ENCODE peak calls at places on chromosomes 12 and 14, in six cellular contexts. One of them, this sample, is unnamed.

GRCh38 chr14:69650948-69651369 is 39.6 kb downstream of the SUSD6 start:
- DNase-seq in heart right ventricle: no peak
- DNase-seq in endodermal cell: peak
- DNase-seq in astrocyte of the spinal cord: no peak
- DNase-seq in hepatocyte: no peak
- DNase-seq in tibial nerve: no peak
- DNase-seq in this sample: peak

GRCh38 chr14:99515301-99516155 is 34.3 kb downstream of the CCNK start:
- DNase-seq in heart right ventricle: no peak
- DNase-seq in endodermal cell: no peak
- DNase-seq in astrocyte of the spinal cord: no peak
- DNase-seq in hepatocyte: peak
- DNase-seq in tibial nerve: no peak
- DNase-seq in this sample: no peak

GRCh38 chr12:104357431-104357952 is 54.0 kb downstream of the EID3 start:
- DNase-seq in heart right ventricle: no peak
- DNase-seq in endodermal cell: peak
- DNase-seq in astrocyte of the spinal cord: no peak
- DNase-seq in hepatocyte: no peak
- DNase-seq in tibial nerve: no peak
- DNase-seq in this sample: no peak

GRCh38 chr12:31749024-31749704 is 20.3 kb upstream of the AMN1 start:
- DNase-seq in heart right ventricle: peak
- DNase-seq in endodermal cell: peak
- DNase-seq in astrocyte of the spinal cord: peak
- DNase-seq in hepatocyte: peak
- DNase-seq in tibial nerve: peak
- DNase-seq in this sample: peak

GRCh38 chr12:93015970-93016751 is 87.1 kb upstream of the EEA1 start:
- DNase-seq in heart right ventricle: no peak
- DNase-seq in endodermal cell: no peak
- DNase-seq in astrocyte of the spinal cord: peak
- DNase-seq in hepatocyte: peak
- DNase-seq in tibial nerve: no peak
- DNase-seq in this sample: peak

GRCh38 chr14:64234877-64235651 is 59.1 kb downstream of the ESR2 start:
- DNase-seq in heart right ventricle: no peak
- DNase-seq in endodermal cell: peak
- DNase-seq in astrocyte of the spinal cord: peak
- DNase-seq in hepatocyte: no peak
- DNase-seq in tibial nerve: no peak
- DNase-seq in this sample: no peak

GRCh38 chr14:38828183-38828877 is 274.7 kb downstream of the SEC23A start:
- DNase-seq in heart right ventricle: no peak
- DNase-seq in endodermal cell: no peak
- DNase-seq in astrocyte of the spinal cord: no peak
- DNase-seq in hepatocyte: no peak
- DNase-seq in tibial nerve: no peak
- DNase-seq in this sample: no peak

GRCh38 chr12:50201987-50202521 is 34.9 kb upstream of the CERS5 start:
- DNase-seq in heart right ventricle: no peak
- DNase-seq in endodermal cell: peak
- DNase-seq in astrocyte of the spinal cord: peak
- DNase-seq in hepatocyte: peak
- DNase-seq in tibial nerve: no peak
- DNase-seq in this sample: peak

GRCh38 chr12:118418385-118419057 is 42.2 kb downstream of the SUDS3 start:
- DNase-seq in heart right ventricle: no peak
- DNase-seq in endodermal cell: no peak
- DNase-seq in astrocyte of the spinal cord: peak
- DNase-seq in hepatocyte: no peak
- DNase-seq in tibial nerve: no peak
- DNase-seq in this sample: no peak

GRCh38 chr14:39731912-39732311 is 299.7 kb upstream of the FBXO33 start:
- DNase-seq in heart right ventricle: no peak
- DNase-seq in endodermal cell: peak
- DNase-seq in astrocyte of the spinal cord: no peak
- DNase-seq in hepatocyte: no peak
- DNase-seq in tibial nerve: no peak
- DNase-seq in this sample: no peak

GRCh38 chr14:84655014-84655413 is 874.9 kb upstream of the FLRT2 start:
- DNase-seq in heart right ventricle: no peak
- DNase-seq in endodermal cell: no peak
- DNase-seq in astrocyte of the spinal cord: no peak
- DNase-seq in hepatocyte: no peak
- DNase-seq in tibial nerve: no peak
- DNase-seq in this sample: no peak

GRCh38 chr14:57729208-57730187 is 136.4 kb downstream of the SLC35F4 start:
- DNase-seq in heart right ventricle: no peak
- DNase-seq in endodermal cell: no peak
- DNase-seq in astrocyte of the spinal cord: no peak
- DNase-seq in hepatocyte: no peak
- DNase-seq in tibial nerve: no peak
- DNase-seq in this sample: no peak

DNA sequence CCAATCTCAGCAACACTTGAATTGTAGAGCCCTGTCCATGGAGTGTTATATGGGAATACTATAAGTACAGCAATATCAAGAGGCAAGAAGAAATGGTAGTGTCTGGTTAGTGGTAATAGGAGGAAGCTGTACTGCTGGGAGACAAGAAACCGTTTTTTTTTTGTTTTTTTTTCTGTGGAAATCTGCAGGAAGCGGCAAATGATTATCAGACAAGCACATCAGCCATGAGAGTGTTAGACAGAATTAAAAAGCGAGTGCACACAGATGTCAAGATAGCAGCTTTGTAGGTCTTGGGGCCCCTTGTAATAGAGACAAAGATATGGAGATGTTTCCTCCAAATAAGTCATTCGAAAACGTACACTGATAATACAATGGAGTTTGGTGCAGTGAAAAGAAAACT is 6.7 kb downstream of the TESPA1 start:
- DNase-seq in heart right ventricle: no peak
- DNase-seq in endodermal cell: no peak
- DNase-seq in astrocyte of the spinal cord: no peak
- DNase-seq in hepatocyte: no peak
- DNase-seq in tibial nerve: no peak
- DNase-seq in this sample: no peak
- TF ChIP-seq CTCF in heart right ventricle: no peak
- TF ChIP-seq CTCF in endodermal cell: no peak
- TF ChIP-seq CTCF in astrocyte of the spinal cord: no peak
- TF ChIP-seq CTCF in hepatocyte: no peak
- TF ChIP-seq CTCF in tibial nerve: no peak
- TF ChIP-seq CTCF in this sample: no peak

DNA sequence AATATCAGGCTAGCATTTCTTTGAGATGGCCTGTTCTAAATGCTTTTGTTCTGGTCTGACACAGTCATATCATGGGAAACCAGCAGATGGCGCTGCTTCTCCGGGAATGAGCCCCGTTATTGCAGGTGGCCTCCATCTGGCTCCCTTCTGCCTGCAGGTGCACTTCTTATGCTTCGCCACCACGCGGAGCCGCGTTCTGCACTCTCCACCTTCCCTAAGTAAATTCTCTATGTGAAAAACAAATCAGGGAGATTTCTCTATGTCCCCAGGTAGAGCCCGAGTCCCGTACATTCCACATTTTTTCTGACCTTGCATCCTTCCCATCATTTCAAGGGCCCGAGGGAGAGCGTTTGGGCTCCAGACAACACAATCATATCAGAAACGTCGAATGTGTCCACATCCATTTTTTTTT is 26.2 kb downstream of the GLRX5 start:
- DNase-seq in heart right ventricle: peak
- DNase-seq in endodermal cell: peak
- DNase-seq in astrocyte of the spinal cord: peak
- DNase-seq in hepatocyte: peak
- DNase-seq in tibial nerve: peak
- DNase-seq in this sample: peak
- TF ChIP-seq CTCF in heart right ventricle: peak
- TF ChIP-seq CTCF in endodermal cell: peak
- TF ChIP-seq CTCF in astrocyte of the spinal cord: peak
- TF ChIP-seq CTCF in hepatocyte: peak
- TF ChIP-seq CTCF in tibial nerve: peak
- TF ChIP-seq CTCF in this sample: peak

GRCh38 chr12:52395761-52396434 is 10.2 kb downstream of the KRT82 start:
- DNase-seq in heart right ventricle: no peak
- DNase-seq in endodermal cell: peak
- DNase-seq in astrocyte of the spinal cord: no peak
- DNase-seq in hepatocyte: peak
- DNase-seq in tibial nerve: peak
- DNase-seq in this sample: peak
- TF ChIP-seq CTCF in heart right ventricle: no peak
- TF ChIP-seq CTCF in endodermal cell: peak
- TF ChIP-seq CTCF in astrocyte of the spinal cord: peak
- TF ChIP-seq CTCF in hepatocyte: peak
- TF ChIP-seq CTCF in tibial nerve: peak
- TF ChIP-seq CTCF in this sample: peak

GRCh38 chr14:67137744-67138371 is 51.4 kb upstream of the GARIN2 start:
- DNase-seq in heart right ventricle: no peak
- DNase-seq in endodermal cell: no peak
- DNase-seq in astrocyte of the spinal cord: peak
- DNase-seq in hepatocyte: no peak
- DNase-seq in tibial nerve: no peak
- DNase-seq in this sample: no peak
- TF ChIP-seq CTCF in heart right ventricle: peak
- TF ChIP-seq CTCF in endodermal cell: peak
- TF ChIP-seq CTCF in astrocyte of the spinal cord: peak
- TF ChIP-seq CTCF in hepatocyte: peak
- TF ChIP-seq CTCF in tibial nerve: peak
- TF ChIP-seq CTCF in this sample: peak

DNA sequence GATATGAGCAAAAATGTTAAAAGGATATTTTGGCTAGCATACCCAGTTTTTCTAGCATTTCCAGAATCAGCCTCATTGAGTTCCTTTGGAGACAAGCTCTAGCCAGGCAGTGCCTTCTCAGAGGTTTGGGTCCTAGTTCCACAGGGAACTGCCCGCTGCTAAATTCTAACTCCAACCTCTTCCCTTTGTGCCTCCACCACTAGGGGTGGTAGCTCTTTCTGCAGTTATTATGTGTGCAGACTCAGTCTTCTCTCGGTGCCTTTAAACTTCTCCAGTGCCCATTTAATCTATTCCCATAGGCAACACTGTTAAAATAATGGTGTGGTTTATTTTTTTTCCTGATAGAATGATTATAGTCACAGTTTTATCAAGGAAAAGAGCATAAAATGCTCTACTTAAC is 21.5 kb upstream of the SLC25A3 start:
- DNase-seq in heart right ventricle: no peak
- DNase-seq in endodermal cell: peak
- DNase-seq in astrocyte of the spinal cord: no peak
- DNase-seq in hepatocyte: no peak
- DNase-seq in tibial nerve: no peak
- DNase-seq in this sample: no peak
- TF ChIP-seq CTCF in heart right ventricle: no peak
- TF ChIP-seq CTCF in endodermal cell: peak
- TF ChIP-seq CTCF in astrocyte of the spinal cord: peak
- TF ChIP-seq CTCF in hepatocyte: no peak
- TF ChIP-seq CTCF in tibial nerve: no peak
- TF ChIP-seq CTCF in this sample: peak

GRCh38 chr14:51302319-51303030 is 62.4 kb downstream of the TMX1 start:
- DNase-seq in heart right ventricle: no peak
- DNase-seq in endodermal cell: no peak
- DNase-seq in astrocyte of the spinal cord: peak
- DNase-seq in hepatocyte: no peak
- DNase-seq in tibial nerve: no peak
- DNase-seq in this sample: no peak
- TF ChIP-seq CTCF in heart right ventricle: no peak
- TF ChIP-seq CTCF in endodermal cell: no peak
- TF ChIP-seq CTCF in astrocyte of the spinal cord: no peak
- TF ChIP-seq CTCF in hepatocyte: no peak
- TF ChIP-seq CTCF in tibial nerve: no peak
- TF ChIP-seq CTCF in this sample: no peak

DNA sequence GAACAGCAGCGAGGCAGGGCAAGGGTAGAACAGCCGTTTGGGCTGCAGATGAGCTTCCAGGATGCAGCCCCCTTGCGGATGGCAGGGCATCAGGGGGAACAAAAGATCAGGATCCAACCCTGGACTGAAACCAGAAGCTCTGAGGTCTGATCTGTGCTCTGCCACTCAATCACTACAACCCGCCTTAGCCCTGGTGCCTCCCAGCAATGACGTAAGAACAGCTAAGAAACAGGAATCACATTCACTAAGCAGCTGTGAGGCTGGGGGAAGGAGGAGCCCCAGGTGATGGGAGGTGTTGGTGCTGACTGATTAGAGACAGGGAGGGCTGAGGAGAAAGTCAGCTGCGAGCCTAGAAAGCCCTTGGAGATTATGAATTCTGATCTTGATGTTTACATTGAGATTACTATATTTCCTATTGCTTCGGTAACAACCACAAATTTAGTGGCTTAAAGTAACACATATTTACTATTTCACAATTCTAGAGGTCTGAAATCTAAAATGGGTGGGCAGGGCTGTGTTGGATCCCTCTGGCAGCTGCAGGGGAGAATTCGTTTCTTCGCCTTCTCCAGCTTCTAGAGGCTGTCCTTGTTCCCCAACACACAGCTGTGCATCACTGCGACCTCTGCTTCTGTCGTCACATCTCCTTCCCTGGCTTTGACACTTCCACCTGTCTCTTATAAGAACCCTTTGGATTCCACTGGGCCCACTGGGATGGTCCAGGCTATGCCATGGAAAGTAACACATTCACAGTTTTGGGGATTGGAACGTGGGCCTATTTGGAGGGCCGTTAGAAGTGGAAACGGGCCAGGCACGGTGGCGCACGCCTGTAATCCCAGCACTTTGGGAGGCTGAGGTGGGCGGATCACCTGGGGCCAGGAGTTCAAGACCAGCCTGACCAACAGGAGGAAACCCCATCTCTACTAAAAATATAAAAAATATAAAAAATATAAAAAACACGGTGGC is 6.1 kb upstream of the CD9 start:
- DNase-seq in heart right ventricle: no peak
- DNase-seq in endodermal cell: peak
- DNase-seq in astrocyte of the spinal cord: no peak
- DNase-seq in hepatocyte: peak
- DNase-seq in tibial nerve: no peak
- DNase-seq in this sample: no peak
- TF ChIP-seq CTCF in heart right ventricle: no peak
- TF ChIP-seq CTCF in endodermal cell: peak
- TF ChIP-seq CTCF in astrocyte of the spinal cord: no peak
- TF ChIP-seq CTCF in hepatocyte: no peak
- TF ChIP-seq CTCF in tibial nerve: no peak
- TF ChIP-seq CTCF in this sample: no peak

This sample was measured in Calu3.